ENCODE peak calls at places on chromosomes 13 and 19, in seven cellular contexts. One of them, this sample, is unnamed.

GRCh38 chr13:114073881-114074551 is 58.4 kb downstream of the RASA3 start:
- DNase-seq in MCF 10A: no peak
- DNase-seq in naive B cell: no peak
- DNase-seq in heart left ventricle: peak
- DNase-seq in upper lobe of left lung: no peak
- DNase-seq in activated CD8-positive, alpha-beta T cell treated with anti-CD3 and anti-CD28 coated beads for 36 hours: no peak
- DNase-seq in head of caudate nucleus: no peak
- DNase-seq in this sample: no peak

GRCh38 chr19:3095375-3096191 is 1.4 kb downstream of the GNA11 start:
- DNase-seq in MCF 10A: peak
- DNase-seq in naive B cell: peak
- DNase-seq in heart left ventricle: no peak
- DNase-seq in upper lobe of left lung: peak
- DNase-seq in activated CD8-positive, alpha-beta T cell treated with anti-CD3 and anti-CD28 coated beads for 36 hours: peak
- DNase-seq in head of caudate nucleus: no peak
- DNase-seq in this sample: peak

GRCh38 chr19:24074720-24075119 is 12.3 kb upstream of the ZNF254 start:
- DNase-seq in MCF 10A: peak
- DNase-seq in naive B cell: no peak
- DNase-seq in heart left ventricle: no peak
- DNase-seq in upper lobe of left lung: no peak
- DNase-seq in activated CD8-positive, alpha-beta T cell treated with anti-CD3 and anti-CD28 coated beads for 36 hours: no peak
- DNase-seq in head of caudate nucleus: no peak
- DNase-seq in this sample: peak

GRCh38 chr19:2248136-2249009 is 750 bp upstream of the AMH start:
- DNase-seq in MCF 10A: no peak
- DNase-seq in naive B cell: no peak
- DNase-seq in heart left ventricle: peak
- DNase-seq in upper lobe of left lung: no peak
- DNase-seq in activated CD8-positive, alpha-beta T cell treated with anti-CD3 and anti-CD28 coated beads for 36 hours: no peak
- DNase-seq in head of caudate nucleus: no peak
- DNase-seq in this sample: no peak

GRCh38 chr19:57348136-57348535 is 2.9 kb upstream of the ZNF304 start:
- DNase-seq in MCF 10A: no peak
- DNase-seq in naive B cell: no peak
- DNase-seq in heart left ventricle: no peak
- DNase-seq in upper lobe of left lung: no peak
- DNase-seq in activated CD8-positive, alpha-beta T cell treated with anti-CD3 and anti-CD28 coated beads for 36 hours: no peak
- DNase-seq in head of caudate nucleus: no peak
- DNase-seq in this sample: no peak

GRCh38 chr13:26721251-26721939 is 39.2 kb downstream of the GPR12 start:
- DNase-seq in MCF 10A: no peak
- DNase-seq in naive B cell: no peak
- DNase-seq in heart left ventricle: peak
- DNase-seq in upper lobe of left lung: no peak
- DNase-seq in activated CD8-positive, alpha-beta T cell treated with anti-CD3 and anti-CD28 coated beads for 36 hours: peak
- DNase-seq in head of caudate nucleus: peak
- DNase-seq in this sample: no peak

GRCh38 chr13:32314968-32315254 is 252 bp downstream of the ZAR1L start:
- DNase-seq in MCF 10A: no peak
- DNase-seq in naive B cell: peak
- DNase-seq in heart left ventricle: no peak
- DNase-seq in upper lobe of left lung: no peak
- DNase-seq in activated CD8-positive, alpha-beta T cell treated with anti-CD3 and anti-CD28 coated beads for 36 hours: peak
- DNase-seq in head of caudate nucleus: no peak
- DNase-seq in this sample: peak

GRCh38 chr13:92136449-92137180 is 738.2 kb downstream of the GPC5 start:
- DNase-seq in MCF 10A: no peak
- DNase-seq in naive B cell: no peak
- DNase-seq in heart left ventricle: no peak
- DNase-seq in upper lobe of left lung: no peak
- DNase-seq in activated CD8-positive, alpha-beta T cell treated with anti-CD3 and anti-CD28 coated beads for 36 hours: no peak
- DNase-seq in head of caudate nucleus: no peak
- DNase-seq in this sample: peak

GRCh38 chr19:22623841-22624221 is 10.3 kb upstream of the ZNF492 start:
- DNase-seq in MCF 10A: no peak
- DNase-seq in naive B cell: no peak
- DNase-seq in heart left ventricle: peak
- DNase-seq in upper lobe of left lung: peak
- DNase-seq in activated CD8-positive, alpha-beta T cell treated with anti-CD3 and anti-CD28 coated beads for 36 hours: no peak
- DNase-seq in head of caudate nucleus: no peak
- DNase-seq in this sample: no peak

GRCh38 chr19:9323557-9323918 is 441 bp upstream of the ZNF559 start:
- DNase-seq in MCF 10A: no peak
- DNase-seq in naive B cell: no peak
- DNase-seq in heart left ventricle: peak
- DNase-seq in upper lobe of left lung: no peak
- DNase-seq in activated CD8-positive, alpha-beta T cell treated with anti-CD3 and anti-CD28 coated beads for 36 hours: peak
- DNase-seq in head of caudate nucleus: peak
- DNase-seq in this sample: peak

GRCh38 chr19:30416375-30416774 is 44.2 kb downstream of the ZNF536 start:
- DNase-seq in MCF 10A: no peak
- DNase-seq in naive B cell: no peak
- DNase-seq in heart left ventricle: no peak
- DNase-seq in upper lobe of left lung: no peak
- DNase-seq in activated CD8-positive, alpha-beta T cell treated with anti-CD3 and anti-CD28 coated beads for 36 hours: no peak
- DNase-seq in head of caudate nucleus: no peak
- DNase-seq in this sample: no peak

GRCh38 chr19:11446652-11447301 is 11.3 kb downstream of the PRKCSH start:
- DNase-seq in MCF 10A: peak
- DNase-seq in naive B cell: peak
- DNase-seq in heart left ventricle: peak
- DNase-seq in upper lobe of left lung: peak
- DNase-seq in activated CD8-positive, alpha-beta T cell treated with anti-CD3 and anti-CD28 coated beads for 36 hours: peak
- DNase-seq in head of caudate nucleus: peak
- DNase-seq in this sample: peak

GRCh38 chr19:5695649-5696195 is 5.6 kb downstream of the RPL36 start:
- DNase-seq in MCF 10A: no peak
- DNase-seq in naive B cell: no peak
- DNase-seq in heart left ventricle: peak
- DNase-seq in upper lobe of left lung: peak
- DNase-seq in activated CD8-positive, alpha-beta T cell treated with anti-CD3 and anti-CD28 coated beads for 36 hours: no peak
- DNase-seq in head of caudate nucleus: no peak
- DNase-seq in this sample: no peak

GRCh38 chr13:42832341-42833153 is 51.2 kb downstream of the FAM216B start:
- DNase-seq in MCF 10A: peak
- DNase-seq in naive B cell: no peak
- DNase-seq in heart left ventricle: no peak
- DNase-seq in upper lobe of left lung: no peak
- DNase-seq in activated CD8-positive, alpha-beta T cell treated with anti-CD3 and anti-CD28 coated beads for 36 hours: no peak
- DNase-seq in head of caudate nucleus: no peak
- DNase-seq in this sample: peak

GRCh38 chr19:8342316-8342683 is 762 bp downstream of the KANK3 start:
- DNase-seq in MCF 10A: no peak
- DNase-seq in naive B cell: no peak
- DNase-seq in heart left ventricle: no peak
- DNase-seq in upper lobe of left lung: no peak
- DNase-seq in activated CD8-positive, alpha-beta T cell treated with anti-CD3 and anti-CD28 coated beads for 36 hours: no peak
- DNase-seq in head of caudate nucleus: no peak
- DNase-seq in this sample: no peak

GRCh38 chr13:29676941-29677452 is 81.5 kb upstream of the SLC7A1 start:
- DNase-seq in MCF 10A: peak
- DNase-seq in naive B cell: no peak
- DNase-seq in heart left ventricle: no peak
- DNase-seq in upper lobe of left lung: peak
- DNase-seq in activated CD8-positive, alpha-beta T cell treated with anti-CD3 and anti-CD28 coated beads for 36 hours: no peak
- DNase-seq in head of caudate nucleus: no peak
- DNase-seq in this sample: no peak

GRCh38 chr19:45863335-45863839 is 440 bp upstream of the SYMPK start:
- DNase-seq in MCF 10A: no peak
- DNase-seq in naive B cell: no peak
- DNase-seq in heart left ventricle: no peak
- DNase-seq in upper lobe of left lung: no peak
- DNase-seq in activated CD8-positive, alpha-beta T cell treated with anti-CD3 and anti-CD28 coated beads for 36 hours: no peak
- DNase-seq in head of caudate nucleus: no peak
- DNase-seq in this sample: no peak

GRCh38 chr19:54142166-54142780 is 4.7 kb downstream of the CNOT3 start:
- DNase-seq in MCF 10A: no peak
- DNase-seq in naive B cell: no peak
- DNase-seq in heart left ventricle: no peak
- DNase-seq in upper lobe of left lung: no peak
- DNase-seq in activated CD8-positive, alpha-beta T cell treated with anti-CD3 and anti-CD28 coated beads for 36 hours: no peak
- DNase-seq in head of caudate nucleus: no peak
- DNase-seq in this sample: no peak

GRCh38 chr19:39679791-39680168 is 24.1 kb downstream of the LGALS16 start:
- DNase-seq in MCF 10A: no peak
- DNase-seq in naive B cell: no peak
- DNase-seq in heart left ventricle: no peak
- DNase-seq in upper lobe of left lung: no peak
- DNase-seq in activated CD8-positive, alpha-beta T cell treated with anti-CD3 and anti-CD28 coated beads for 36 hours: peak
- DNase-seq in head of caudate nucleus: no peak
- DNase-seq in this sample: no peak

This sample was measured in PC-3.